ENCODE peak calls at places on chromosome 9, in six cellular contexts. One of them, this sample, is unnamed.
A peak's percentile ranks its signal among the peaks of the same experiment; 100 is the strongest.

GRCh38 chr9:68843239-68843638 is 138.2 kb downstream of the PIP5K1B start:
- DNase-seq in BJ: no peak
- DNase-seq in thoracic aorta: no peak
- DNase-seq in NB4: no peak
- DNase-seq in cardiac muscle cell: no peak
- DNase-seq in H9: no peak
- DNase-seq in this sample: no peak

GRCh38 chr9:97389249-97389648 is 22.6 kb upstream of the TDRD7 start:
- DNase-seq in BJ: no peak
- DNase-seq in thoracic aorta: no peak
- DNase-seq in NB4: no peak
- DNase-seq in cardiac muscle cell: no peak
- DNase-seq in H9: no peak
- DNase-seq in this sample: no peak

GRCh38 chr9:27194401-27195091 is 85.5 kb downstream of the TEK start:
- DNase-seq in BJ: peak; percentile 50
- DNase-seq in thoracic aorta: no peak
- DNase-seq in NB4: peak; percentile 37
- DNase-seq in cardiac muscle cell: peak; percentile 80
- DNase-seq in H9: no peak
- DNase-seq in this sample: no peak

GRCh38 chr9:83106772-83107171 is 43.8 kb upstream of the RASEF start:
- DNase-seq in BJ: no peak
- DNase-seq in thoracic aorta: no peak
- DNase-seq in NB4: no peak
- DNase-seq in cardiac muscle cell: no peak
- DNase-seq in H9: no peak
- DNase-seq in this sample: no peak

GRCh38 chr9:5460157-5460556 is 9.8 kb downstream of the CD274 start:
- DNase-seq in BJ: no peak
- DNase-seq in thoracic aorta: no peak
- DNase-seq in NB4: no peak
- DNase-seq in cardiac muscle cell: no peak
- DNase-seq in H9: no peak
- DNase-seq in this sample: no peak

GRCh38 chr9:70579686-70580085 is 165.2 kb upstream of the KLF9 start:
- DNase-seq in BJ: no peak
- DNase-seq in thoracic aorta: no peak
- DNase-seq in NB4: no peak
- DNase-seq in cardiac muscle cell: no peak
- DNase-seq in H9: no peak
- DNase-seq in this sample: no peak

GRCh38 chr9:6869081-6869948 is 111.5 kb downstream of the KDM4C start:
- DNase-seq in BJ: no peak
- DNase-seq in thoracic aorta: no peak
- DNase-seq in NB4: no peak
- DNase-seq in cardiac muscle cell: peak; percentile 24
- DNase-seq in H9: peak; percentile 45
- DNase-seq in this sample: no peak

GRCh38 chr9:138073408-138073807 is 195.8 kb downstream of the CACNA1B start:
- DNase-seq in BJ: no peak
- DNase-seq in thoracic aorta: no peak
- DNase-seq in NB4: no peak
- DNase-seq in cardiac muscle cell: no peak
- DNase-seq in H9: no peak
- DNase-seq in this sample: no peak

GRCh38 chr9:22031664-22032411 is 22.7 kb upstream of the CDKN2B start:
- DNase-seq in BJ: no peak
- DNase-seq in thoracic aorta: no peak
- DNase-seq in NB4: no peak
- DNase-seq in cardiac muscle cell: no peak
- DNase-seq in H9: no peak
- DNase-seq in this sample: no peak

GRCh38 chr9:134208310-134208841 is 44.0 kb upstream of the RNU6ATAC start:
- DNase-seq in BJ: no peak
- DNase-seq in thoracic aorta: peak; percentile 58
- DNase-seq in NB4: no peak
- DNase-seq in cardiac muscle cell: peak; percentile 68
- DNase-seq in H9: no peak
- DNase-seq in this sample: peak; percentile 75

GRCh38 chr9:119370816-119371215 is 1.6 kb upstream of the BRINP1 start:
- DNase-seq in BJ: no peak
- DNase-seq in thoracic aorta: no peak
- DNase-seq in NB4: peak; percentile 21
- DNase-seq in cardiac muscle cell: peak; percentile 38
- DNase-seq in H9: peak; percentile 77
- DNase-seq in this sample: no peak

GRCh38 chr9:126375386-126375785 is 48.8 kb downstream of the MVB12B start:
- DNase-seq in BJ: no peak
- DNase-seq in thoracic aorta: no peak
- DNase-seq in NB4: peak; percentile 90
- DNase-seq in cardiac muscle cell: peak; percentile 33
- DNase-seq in H9: no peak
- DNase-seq in this sample: no peak

GRCh38 chr9:88979791-88980190 is 11.5 kb upstream of the S1PR3 start:
- DNase-seq in BJ: no peak
- DNase-seq in thoracic aorta: no peak
- DNase-seq in NB4: no peak
- DNase-seq in cardiac muscle cell: no peak
- DNase-seq in H9: no peak
- DNase-seq in this sample: no peak

GRCh38 chr9:100578610-100579009 is 731 bp downstream of the CAVIN4 start:
- DNase-seq in BJ: no peak
- DNase-seq in thoracic aorta: no peak
- DNase-seq in NB4: no peak
- DNase-seq in cardiac muscle cell: no peak
- DNase-seq in H9: no peak
- DNase-seq in this sample: no peak

GRCh38 chr9:109969559-109970237 is 189.7 kb downstream of the PALM2AKAP2 start:
- DNase-seq in BJ: no peak
- DNase-seq in thoracic aorta: no peak
- DNase-seq in NB4: no peak
- DNase-seq in cardiac muscle cell: no peak
- DNase-seq in H9: no peak
- DNase-seq in this sample: no peak

GRCh38 chr9:134396258-134396742 is 70.0 kb downstream of the RXRA start:
- DNase-seq in BJ: no peak
- DNase-seq in thoracic aorta: no peak
- DNase-seq in NB4: peak; percentile 93
- DNase-seq in cardiac muscle cell: no peak
- DNase-seq in H9: no peak
- DNase-seq in this sample: no peak

GRCh38 chr9:34406219-34406618 is 29.5 kb upstream of the MYORG start:
- DNase-seq in BJ: no peak
- DNase-seq in thoracic aorta: no peak
- DNase-seq in NB4: no peak
- DNase-seq in cardiac muscle cell: no peak
- DNase-seq in H9: no peak
- DNase-seq in this sample: no peak

GRCh38 chr9:4096121-4096520 is 203.7 kb downstream of the GLIS3 start:
- DNase-seq in BJ: no peak
- DNase-seq in thoracic aorta: no peak
- DNase-seq in NB4: no peak
- DNase-seq in cardiac muscle cell: no peak
- DNase-seq in H9: no peak
- DNase-seq in this sample: no peak

GRCh38 chr9:4088680-4089079 is 211.2 kb downstream of the GLIS3 start:
- DNase-seq in BJ: no peak
- DNase-seq in thoracic aorta: no peak
- DNase-seq in NB4: no peak
- DNase-seq in cardiac muscle cell: no peak
- DNase-seq in H9: no peak
- DNase-seq in this sample: no peak

GRCh38 chr9:4097490-4097889 is 202.4 kb downstream of the GLIS3 start:
- DNase-seq in BJ: no peak
- DNase-seq in thoracic aorta: no peak
- DNase-seq in NB4: no peak
- DNase-seq in cardiac muscle cell: peak; percentile 68
- DNase-seq in H9: no peak
- DNase-seq in this sample: no peak

GRCh38 chr9:4090491-4090890 is 209.4 kb downstream of the GLIS3 start:
- DNase-seq in BJ: no peak
- DNase-seq in thoracic aorta: no peak
- DNase-seq in NB4: no peak
- DNase-seq in cardiac muscle cell: no peak
- DNase-seq in H9: no peak
- DNase-seq in this sample: no peak

DNA sequence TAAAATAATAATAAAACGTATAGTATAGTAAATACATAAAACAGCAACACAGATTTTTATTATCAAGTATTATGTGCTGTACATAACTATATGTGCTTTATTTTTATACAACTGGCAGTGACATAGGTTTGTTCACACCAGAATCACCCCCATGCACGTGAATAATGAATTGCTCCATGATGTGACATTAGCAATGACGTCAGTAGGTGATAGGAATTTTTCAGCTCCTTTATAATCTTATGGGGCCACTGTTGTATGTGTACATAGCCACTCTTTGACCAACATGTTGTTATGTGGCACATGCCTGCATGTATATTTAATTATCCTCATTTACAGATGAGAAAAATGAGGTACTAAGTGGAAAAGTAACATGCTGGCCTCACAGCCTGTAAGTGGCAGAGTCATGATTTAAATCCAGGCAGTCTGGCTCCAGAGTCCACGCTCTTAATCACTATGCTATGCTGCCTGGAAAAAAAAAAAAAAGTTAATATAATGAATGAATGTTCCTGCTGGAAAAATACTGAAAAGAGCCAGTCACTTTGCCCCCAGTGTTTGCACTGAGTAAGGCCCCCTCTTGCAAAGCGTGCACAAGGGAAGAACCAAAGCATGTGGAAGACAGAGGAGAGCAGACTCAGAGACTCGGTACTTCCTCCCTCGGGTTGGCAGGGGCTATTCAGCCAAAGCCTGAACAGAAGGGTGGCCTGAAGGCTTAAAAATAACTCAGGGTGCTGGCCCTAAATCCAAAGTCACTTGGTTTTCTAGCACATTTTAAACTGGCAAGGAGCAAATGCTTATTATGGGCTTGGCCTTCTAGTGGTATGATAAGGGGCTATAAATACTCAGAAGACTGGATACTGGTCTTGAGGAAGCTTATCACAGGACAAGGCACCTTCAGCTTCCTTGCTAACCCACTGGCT is 206.8 kb downstream of the GLIS3 start:
- DNase-seq in BJ: no peak
- DNase-seq in thoracic aorta: no peak
- DNase-seq in NB4: no peak
- DNase-seq in cardiac muscle cell: peak; percentile 49
- DNase-seq in H9: no peak
- DNase-seq in this sample: no peak
- TF ChIP-seq CTCF in BJ: no peak
- TF ChIP-seq CTCF in thoracic aorta: peak; percentile 21
- TF ChIP-seq CTCF in NB4: no peak
- TF ChIP-seq CTCF in cardiac muscle cell: no peak
- TF ChIP-seq CTCF in H9: no peak
- TF ChIP-seq CTCF in this sample: no peak

DNA sequence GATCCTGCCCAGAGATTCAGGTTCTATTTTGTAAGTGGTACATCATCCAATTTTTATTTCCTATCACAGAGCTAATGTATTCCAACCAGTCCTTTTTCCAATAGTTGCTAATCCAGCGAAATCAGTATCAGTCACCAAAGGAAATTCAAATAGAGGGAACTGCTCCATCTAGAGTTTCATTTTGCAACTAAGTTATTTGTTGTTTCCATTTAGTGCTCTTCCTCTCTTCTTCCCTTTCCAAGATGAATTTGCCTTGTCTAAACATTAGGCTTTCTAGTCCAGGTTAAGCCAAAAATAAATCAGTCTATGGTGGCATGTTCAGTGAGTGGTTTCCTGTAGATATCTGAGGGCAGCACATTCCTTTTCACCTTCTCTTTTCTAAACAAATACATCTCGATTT is 79.8 kb upstream of the SPATA31D4 start:
- DNase-seq in BJ: no peak
- DNase-seq in thoracic aorta: no peak
- DNase-seq in NB4: no peak
- DNase-seq in cardiac muscle cell: peak; percentile 50
- DNase-seq in H9: no peak
- DNase-seq in this sample: no peak
- TF ChIP-seq CTCF in BJ: peak; percentile 54
- TF ChIP-seq CTCF in thoracic aorta: peak; percentile 49
- TF ChIP-seq CTCF in NB4: no peak
- TF ChIP-seq CTCF in cardiac muscle cell: peak; percentile 48
- TF ChIP-seq CTCF in H9: peak; percentile 55
- TF ChIP-seq CTCF in this sample: peak; percentile 81

DNA sequence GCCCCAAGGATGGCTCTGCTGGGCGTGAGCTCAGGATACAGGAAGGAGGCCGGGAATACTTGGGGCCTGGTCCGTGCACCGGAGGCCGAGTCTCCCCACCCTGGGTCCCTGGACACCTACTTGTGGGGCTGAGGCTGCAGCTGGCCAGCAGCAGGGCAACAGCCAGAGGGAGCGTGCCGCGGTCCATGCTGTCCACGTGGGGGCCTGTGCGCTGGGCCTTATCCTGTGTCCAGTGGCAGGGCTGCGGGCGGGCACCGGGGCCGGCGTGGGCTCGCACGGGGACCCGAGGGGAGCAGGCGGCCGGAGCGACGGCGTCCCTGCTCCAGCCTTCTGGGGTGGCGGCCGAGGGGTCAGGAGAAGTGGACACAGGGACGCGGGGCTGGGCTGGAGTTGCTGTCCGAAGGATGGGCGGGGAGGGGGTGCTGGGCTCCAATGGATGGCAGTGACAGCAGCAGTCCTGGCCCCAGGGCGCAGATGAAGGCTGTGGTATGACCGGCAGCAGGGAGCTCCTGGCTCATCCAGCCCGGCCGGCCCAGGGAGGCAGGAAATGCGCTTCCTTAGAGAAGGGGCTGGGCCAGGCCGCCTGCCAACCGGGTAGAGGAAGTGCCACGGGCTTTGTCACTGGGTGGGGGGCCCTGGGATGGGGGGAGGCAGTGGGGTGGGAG is at the start of gene ENG:
- DNase-seq in BJ: no peak
- DNase-seq in thoracic aorta: no peak
- DNase-seq in NB4: no peak
- DNase-seq in cardiac muscle cell: peak; percentile 79
- DNase-seq in H9: peak; percentile 75
- DNase-seq in this sample: no peak
- TF ChIP-seq CTCF in BJ: peak; percentile 18
- TF ChIP-seq CTCF in thoracic aorta: no peak
- TF ChIP-seq CTCF in NB4: no peak
- TF ChIP-seq CTCF in cardiac muscle cell: peak; percentile 11
- TF ChIP-seq CTCF in H9: no peak
- TF ChIP-seq CTCF in this sample: peak; percentile 53

GRCh38 chr9:78857371-78858225 is 560.7 kb downstream of the PSAT1 start:
- DNase-seq in BJ: no peak
- DNase-seq in thoracic aorta: no peak
- DNase-seq in NB4: no peak
- DNase-seq in cardiac muscle cell: no peak
- DNase-seq in H9: no peak
- DNase-seq in this sample: no peak

GRCh38 chr9:78863531-78863930 is 566.6 kb downstream of the PSAT1 start:
- DNase-seq in BJ: no peak
- DNase-seq in thoracic aorta: no peak
- DNase-seq in NB4: no peak
- DNase-seq in cardiac muscle cell: no peak
- DNase-seq in H9: no peak
- DNase-seq in this sample: no peak

GRCh38 chr9:78858266-78858665 is 561.3 kb downstream of the PSAT1 start:
- DNase-seq in BJ: no peak
- DNase-seq in thoracic aorta: no peak
- DNase-seq in NB4: no peak
- DNase-seq in cardiac muscle cell: no peak
- DNase-seq in H9: no peak
- DNase-seq in this sample: no peak

GRCh38 chr9:78856781-78857180 is 559.9 kb downstream of the PSAT1 start:
- DNase-seq in BJ: no peak
- DNase-seq in thoracic aorta: no peak
- DNase-seq in NB4: no peak
- DNase-seq in cardiac muscle cell: no peak
- DNase-seq in H9: no peak
- DNase-seq in this sample: no peak

GRCh38 chr9:78860806-78861475 is 564.0 kb downstream of the PSAT1 start:
- DNase-seq in BJ: peak; percentile 73
- DNase-seq in thoracic aorta: no peak
- DNase-seq in NB4: peak; percentile 4
- DNase-seq in cardiac muscle cell: peak; percentile 62
- DNase-seq in H9: no peak
- DNase-seq in this sample: no peak
- TF ChIP-seq CTCF in BJ: peak; percentile 20
- TF ChIP-seq CTCF in thoracic aorta: no peak
- TF ChIP-seq CTCF in NB4: no peak
- TF ChIP-seq CTCF in cardiac muscle cell: no peak
- TF ChIP-seq CTCF in H9: peak; percentile 37
- TF ChIP-seq CTCF in this sample: no peak

This sample was measured in chondrocyte.